ENCODE peak calls at places on chromosomes 6 and 20, in eight cellular contexts. W, E, X, K, I, G, J and A are unnamed samples.

GRCh38 chr6:13432526-13433218 is 54.7 kb downstream of the GFOD1 start:
- DNase-seq in W (no peak), E (no peak), X (no peak), K (no peak), I (no peak), G (no peak), J (no peak), A (no peak)

GRCh38 chr20:38751360-38751976 is 3.2 kb downstream of the ACTR5 start:
- DNase-seq in W (no peak), E (no peak), X (peak), K (peak), I (no peak), G (peak), J (no peak), A (peak)

GRCh38 chr20:56829788-56830385 is 200.8 kb downstream of the TFAP2C start:
- DNase-seq in W (no peak), E (no peak), X (peak), K (no peak), I (no peak), G (no peak), J (no peak), A (no peak)

GRCh38 chr6:38058022-38058421 is 238.5 kb downstream of the ZFAND3 start:
- DNase-seq in W (no peak), E (no peak), X (no peak), K (no peak), I (peak), G (no peak), J (no peak), A (no peak)

GRCh38 chr20:57389695-57390603 is 1.2 kb upstream of the RBM38 start:
- DNase-seq in W (no peak), E (peak), X (no peak), K (no peak), I (no peak), G (peak), J (no peak), A (no peak)

GRCh38 chr6:93418448-93419303 is 683 bp downstream of the EPHA7 start:
- DNase-seq in W (no peak), E (no peak), X (peak), K (peak), I (no peak), G (peak), J (no peak), A (peak)

GRCh38 chr20:51473771-51474170 is 68.7 kb downstream of the NFATC2 start:
- DNase-seq in W (no peak), E (no peak), X (no peak), K (no peak), I (no peak), G (no peak), J (no peak), A (no peak)

GRCh38 chr6:136927313-136927712 is 5.2 kb downstream of the SLC35D3 start:
- DNase-seq in W (no peak), E (no peak), X (peak), K (peak), I (no peak), G (peak), J (no peak), A (peak)

GRCh38 chr6:118744261-118744941 is 93.0 kb upstream of the CEP85L start:
- DNase-seq in W (no peak), E (no peak), X (no peak), K (no peak), I (peak), G (no peak), J (no peak), A (no peak)

GRCh38 chr6:41073968-41074691 is 1.4 kb downstream of the NFYA start:
- DNase-seq in W (no peak), E (no peak), X (peak), K (peak), I (no peak), G (peak), J (no peak), A (no peak)

GRCh38 chr20:11716239-11716944 is 201.3 kb upstream of the BTBD3 start:
- DNase-seq in W (peak), E (no peak), X (peak), K (peak), I (peak), G (peak), J (peak), A (peak)

GRCh38 chr6:146526192-146526591 is 17.4 kb upstream of the RAB32 start:
- DNase-seq in W (no peak), E (no peak), X (no peak), K (peak), I (no peak), G (no peak), J (no peak), A (no peak)
- TF ChIP-seq CTCF in W (peak), E (no peak), X (peak), K (peak), I (no peak), G (peak), J (peak), A (no peak)

DNA sequence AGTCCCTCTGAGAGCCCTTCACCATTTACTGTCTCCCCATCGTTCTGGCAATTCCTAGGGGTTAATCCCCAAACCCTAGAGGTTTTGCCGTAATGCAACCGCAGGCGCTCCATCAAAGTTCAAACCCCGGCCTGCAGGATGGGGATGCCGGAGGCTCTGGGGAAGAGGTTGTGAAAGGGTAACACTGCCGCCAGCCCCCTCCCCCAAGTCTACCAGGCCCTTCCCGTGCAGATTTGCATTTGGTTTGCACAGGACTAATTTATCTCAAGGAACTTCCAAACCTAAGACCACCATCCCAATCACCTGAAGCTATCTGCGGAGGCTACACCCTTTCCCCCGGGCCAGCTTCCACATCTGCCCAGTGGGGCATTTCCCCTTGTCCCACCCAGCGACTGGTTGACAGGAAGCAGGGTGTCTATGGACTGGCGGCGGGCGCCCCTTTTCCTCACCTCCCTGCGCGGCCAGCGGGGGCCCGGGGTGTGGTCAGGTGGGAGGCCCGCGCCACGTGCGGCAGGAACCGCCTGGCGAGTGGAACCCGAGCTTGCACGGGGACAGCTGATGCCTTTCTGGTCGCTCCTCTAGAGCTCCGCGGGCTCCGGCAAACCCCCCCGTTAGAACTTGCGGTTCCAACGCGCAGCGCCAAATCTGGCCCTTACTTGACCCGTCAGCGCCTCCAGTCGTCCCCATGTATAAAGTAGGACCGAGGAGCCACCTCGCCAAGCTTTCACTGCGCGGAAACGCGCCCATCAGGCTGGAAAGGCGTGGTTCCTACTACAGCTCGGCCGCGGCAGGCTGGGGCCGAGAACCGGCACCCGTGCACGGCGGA is 9.4 kb upstream of the SLC4A11 start:
- DNase-seq in W (no peak), E (peak), X (peak), K (peak), I (no peak), G (peak), J (no peak), A (no peak)
- TF ChIP-seq CTCF in W (peak), E (no peak), X (no peak), K (no peak), I (no peak), G (peak), J (no peak), A (no peak)

GRCh38 chr6:157984165-157984564 is 2.5 kb downstream of the SYNJ2 start:
- DNase-seq in W (no peak), E (no peak), X (no peak), K (no peak), I (no peak), G (no peak), J (no peak), A (no peak)

GRCh38 chr6:157983439-157984119 is 1.9 kb downstream of the SYNJ2 start:
- DNase-seq in W (no peak), E (no peak), X (no peak), K (peak), I (no peak), G (no peak), J (no peak), A (no peak)

GRCh38 chr6:157981395-157982296 is at the start of gene SYNJ2:
- DNase-seq in W (peak), E (peak), X (peak), K (peak), I (no peak), G (peak), J (no peak), A (peak)

GRCh38 chr6:157982297-157982579 is 575 bp downstream of the SYNJ2 start:
- DNase-seq in W (no peak), E (no peak), X (peak), K (peak), I (no peak), G (peak), J (no peak), A (peak)

DNA sequence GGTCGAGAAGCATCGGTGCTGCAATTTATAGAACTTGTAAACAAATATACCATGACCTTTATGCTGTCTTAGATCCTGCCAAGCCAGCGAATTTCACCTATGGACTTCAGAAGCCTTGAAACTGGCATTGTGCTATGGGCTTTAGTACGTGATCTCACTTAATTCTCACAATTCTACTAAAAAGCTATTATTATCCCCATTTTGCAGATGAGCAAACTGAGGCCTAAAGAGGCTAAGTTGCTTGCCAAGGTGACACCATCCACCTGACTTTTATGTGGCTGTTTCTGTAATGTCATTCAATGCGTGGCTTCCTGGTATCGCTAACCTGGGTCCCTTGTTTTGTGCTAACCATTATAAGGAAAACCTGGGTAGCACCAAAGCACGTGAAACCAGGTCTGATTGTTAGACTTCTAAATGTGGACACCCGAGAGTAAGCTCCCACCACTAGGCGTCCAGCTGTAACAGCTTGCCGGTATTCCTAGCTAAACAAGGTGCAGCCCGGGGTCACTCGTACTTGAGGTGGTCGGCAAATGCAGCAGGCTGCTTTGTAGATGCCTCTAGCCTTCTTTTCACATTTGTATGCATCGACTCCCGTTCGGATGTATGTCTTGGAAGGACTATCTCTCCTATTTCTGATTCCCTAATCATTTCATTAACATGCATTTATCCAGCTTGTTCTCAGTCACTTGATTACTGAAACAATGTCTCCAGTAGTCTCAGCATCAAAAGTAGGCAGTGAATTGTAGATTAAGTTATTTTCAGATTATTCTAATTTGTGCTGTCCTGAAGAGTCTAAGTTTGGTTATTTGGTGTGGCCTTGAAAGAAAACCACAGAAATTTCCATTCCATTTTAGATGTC is 1.1 kb downstream of the SYNJ2 start:
- DNase-seq in W (no peak), E (no peak), X (no peak), K (peak), I (no peak), G (peak), J (no peak), A (peak)
- TF ChIP-seq CTCF in W (peak), E (no peak), X (peak), K (peak), I (peak), G (no peak), J (peak), A (peak)

DNA sequence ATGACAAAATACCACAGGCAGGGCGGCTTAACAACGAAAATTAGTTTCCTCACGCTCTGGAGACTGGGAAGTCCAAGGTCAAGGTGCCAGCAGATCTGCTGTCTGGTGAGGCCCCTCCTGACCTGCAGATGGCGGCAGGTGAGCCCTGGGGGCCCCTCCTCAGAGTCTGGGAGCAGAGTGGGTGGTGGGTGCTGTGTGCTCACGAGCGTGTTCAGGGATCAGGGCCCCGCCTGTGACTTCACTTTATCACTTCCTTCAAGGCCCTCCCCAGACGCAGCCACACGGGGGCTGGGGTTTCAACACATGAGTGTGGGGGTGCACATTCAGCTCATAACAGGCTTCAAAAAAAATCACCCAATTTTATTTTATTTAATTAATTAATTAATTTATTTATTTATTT is 39.3 kb downstream of the SLC2A4RG start:
- DNase-seq in W (no peak), E (no peak), X (no peak), K (no peak), I (no peak), G (no peak), J (no peak), A (no peak)
- TF ChIP-seq CTCF in W (no peak), E (no peak), X (no peak), K (no peak), I (no peak), G (no peak), J (no peak), A (peak)